ENCODE peak calls at places on chromosome X, in ten cellular contexts. One of them, this sample, is unnamed.

GRCh38 chrX:42752730-42753129 is 25.2 kb downstream of the PPP1R2C start:
- DNase-seq in NCI-H146: no peak
- DNase-seq in fibroblast of the conjunctiva: no peak
- DNase-seq in osteocyte: no peak
- DNase-seq in DMS 273 treated with DMSO at 0.1 percent for 48 hours: no peak
- DNase-seq in central memory CD4-positive, alpha-beta T cell: no peak
- DNase-seq in T47D: no peak
- DNase-seq in mammary epithelial cell: no peak
- DNase-seq in Peyer's patch: no peak
- DNase-seq in activated naive CD4-positive, alpha-beta T cell treated with anti-CD3 and anti-CD28 coated beads for 36 hours: no peak
- DNase-seq in this sample: no peak

GRCh38 chrX:20231598-20231997 is 35.1 kb downstream of the RPS6KA3 start:
- DNase-seq in NCI-H146: no peak
- DNase-seq in fibroblast of the conjunctiva: no peak
- DNase-seq in osteocyte: no peak
- DNase-seq in DMS 273 treated with DMSO at 0.1 percent for 48 hours: no peak
- DNase-seq in central memory CD4-positive, alpha-beta T cell: no peak
- DNase-seq in T47D: no peak
- DNase-seq in mammary epithelial cell: peak
- DNase-seq in Peyer's patch: no peak
- DNase-seq in activated naive CD4-positive, alpha-beta T cell treated with anti-CD3 and anti-CD28 coated beads for 36 hours: no peak
- DNase-seq in this sample: no peak

GRCh38 chrX:10598540-10598939 is 21.8 kb downstream of the MID1 start:
- DNase-seq in NCI-H146: no peak
- DNase-seq in fibroblast of the conjunctiva: no peak
- DNase-seq in osteocyte: no peak
- DNase-seq in DMS 273 treated with DMSO at 0.1 percent for 48 hours: no peak
- DNase-seq in central memory CD4-positive, alpha-beta T cell: no peak
- DNase-seq in T47D: no peak
- DNase-seq in mammary epithelial cell: no peak
- DNase-seq in Peyer's patch: no peak
- DNase-seq in activated naive CD4-positive, alpha-beta T cell treated with anti-CD3 and anti-CD28 coated beads for 36 hours: no peak
- DNase-seq in this sample: no peak

GRCh38 chrX:103635436-103635835 is 6.7 kb downstream of the TCEAL1 start:
- DNase-seq in NCI-H146: no peak
- DNase-seq in fibroblast of the conjunctiva: no peak
- DNase-seq in osteocyte: no peak
- DNase-seq in DMS 273 treated with DMSO at 0.1 percent for 48 hours: no peak
- DNase-seq in central memory CD4-positive, alpha-beta T cell: no peak
- DNase-seq in T47D: no peak
- DNase-seq in mammary epithelial cell: peak
- DNase-seq in Peyer's patch: no peak
- DNase-seq in activated naive CD4-positive, alpha-beta T cell treated with anti-CD3 and anti-CD28 coated beads for 36 hours: no peak
- DNase-seq in this sample: peak

GRCh38 chrX:13688384-13688771 is 550 bp upstream of the RAB9A start:
- DNase-seq in NCI-H146: no peak
- DNase-seq in fibroblast of the conjunctiva: no peak
- DNase-seq in osteocyte: no peak
- DNase-seq in DMS 273 treated with DMSO at 0.1 percent for 48 hours: no peak
- DNase-seq in central memory CD4-positive, alpha-beta T cell: no peak
- DNase-seq in T47D: no peak
- DNase-seq in mammary epithelial cell: no peak
- DNase-seq in Peyer's patch: no peak
- DNase-seq in activated naive CD4-positive, alpha-beta T cell treated with anti-CD3 and anti-CD28 coated beads for 36 hours: no peak
- DNase-seq in this sample: no peak

GRCh38 chrX:151902813-151903591 is 9.7 kb upstream of the MAGEA4 start:
- DNase-seq in NCI-H146: no peak
- DNase-seq in fibroblast of the conjunctiva: peak
- DNase-seq in osteocyte: no peak
- DNase-seq in DMS 273 treated with DMSO at 0.1 percent for 48 hours: no peak
- DNase-seq in central memory CD4-positive, alpha-beta T cell: no peak
- DNase-seq in T47D: no peak
- DNase-seq in mammary epithelial cell: peak
- DNase-seq in Peyer's patch: no peak
- DNase-seq in activated naive CD4-positive, alpha-beta T cell treated with anti-CD3 and anti-CD28 coated beads for 36 hours: no peak
- DNase-seq in this sample: peak

GRCh38 chrX:42495139-42495538 is 282.8 kb downstream of the PPP1R2C start:
- DNase-seq in NCI-H146: peak
- DNase-seq in fibroblast of the conjunctiva: no peak
- DNase-seq in osteocyte: no peak
- DNase-seq in DMS 273 treated with DMSO at 0.1 percent for 48 hours: no peak
- DNase-seq in central memory CD4-positive, alpha-beta T cell: peak
- DNase-seq in T47D: no peak
- DNase-seq in mammary epithelial cell: no peak
- DNase-seq in Peyer's patch: peak
- DNase-seq in activated naive CD4-positive, alpha-beta T cell treated with anti-CD3 and anti-CD28 coated beads for 36 hours: no peak
- DNase-seq in this sample: no peak

GRCh38 chrX:66675541-66675940 is 36.7 kb upstream of the EDA2R start:
- DNase-seq in NCI-H146: no peak
- DNase-seq in fibroblast of the conjunctiva: no peak
- DNase-seq in osteocyte: no peak
- DNase-seq in DMS 273 treated with DMSO at 0.1 percent for 48 hours: no peak
- DNase-seq in central memory CD4-positive, alpha-beta T cell: no peak
- DNase-seq in T47D: no peak
- DNase-seq in mammary epithelial cell: no peak
- DNase-seq in Peyer's patch: no peak
- DNase-seq in activated naive CD4-positive, alpha-beta T cell treated with anti-CD3 and anti-CD28 coated beads for 36 hours: no peak
- DNase-seq in this sample: no peak

GRCh38 chrX:136262812-136263315 is 11.7 kb upstream of the MAP7D3 start:
- DNase-seq in NCI-H146: no peak
- DNase-seq in fibroblast of the conjunctiva: no peak
- DNase-seq in osteocyte: no peak
- DNase-seq in DMS 273 treated with DMSO at 0.1 percent for 48 hours: no peak
- DNase-seq in central memory CD4-positive, alpha-beta T cell: no peak
- DNase-seq in T47D: no peak
- DNase-seq in mammary epithelial cell: no peak
- DNase-seq in Peyer's patch: no peak
- DNase-seq in activated naive CD4-positive, alpha-beta T cell treated with anti-CD3 and anti-CD28 coated beads for 36 hours: no peak
- DNase-seq in this sample: no peak

GRCh38 chrX:110671068-110671803 is 124.4 kb downstream of the CHRDL1 start:
- DNase-seq in NCI-H146: no peak
- DNase-seq in fibroblast of the conjunctiva: no peak
- DNase-seq in osteocyte: no peak
- DNase-seq in DMS 273 treated with DMSO at 0.1 percent for 48 hours: no peak
- DNase-seq in central memory CD4-positive, alpha-beta T cell: no peak
- DNase-seq in T47D: no peak
- DNase-seq in mammary epithelial cell: peak
- DNase-seq in Peyer's patch: no peak
- DNase-seq in activated naive CD4-positive, alpha-beta T cell treated with anti-CD3 and anti-CD28 coated beads for 36 hours: no peak
- DNase-seq in this sample: peak

GRCh38 chrX:11890843-11891514 is 132.9 kb downstream of the MSL3 start:
- DNase-seq in NCI-H146: no peak
- DNase-seq in fibroblast of the conjunctiva: no peak
- DNase-seq in osteocyte: no peak
- DNase-seq in DMS 273 treated with DMSO at 0.1 percent for 48 hours: peak
- DNase-seq in central memory CD4-positive, alpha-beta T cell: no peak
- DNase-seq in T47D: no peak
- DNase-seq in mammary epithelial cell: no peak
- DNase-seq in Peyer's patch: no peak
- DNase-seq in activated naive CD4-positive, alpha-beta T cell treated with anti-CD3 and anti-CD28 coated beads for 36 hours: no peak
- DNase-seq in this sample: no peak

GRCh38 chrX:38578152-38578551 is 16.8 kb downstream of the TSPAN7 start:
- DNase-seq in NCI-H146: no peak
- DNase-seq in fibroblast of the conjunctiva: no peak
- DNase-seq in osteocyte: no peak
- DNase-seq in DMS 273 treated with DMSO at 0.1 percent for 48 hours: peak
- DNase-seq in central memory CD4-positive, alpha-beta T cell: no peak
- DNase-seq in T47D: no peak
- DNase-seq in mammary epithelial cell: no peak
- DNase-seq in Peyer's patch: no peak
- DNase-seq in activated naive CD4-positive, alpha-beta T cell treated with anti-CD3 and anti-CD28 coated beads for 36 hours: no peak
- DNase-seq in this sample: no peak

GRCh38 chrX:54413753-54414152 is 26.5 kb upstream of the TSR2 start:
- DNase-seq in NCI-H146: no peak
- DNase-seq in fibroblast of the conjunctiva: no peak
- DNase-seq in osteocyte: no peak
- DNase-seq in DMS 273 treated with DMSO at 0.1 percent for 48 hours: no peak
- DNase-seq in central memory CD4-positive, alpha-beta T cell: no peak
- DNase-seq in T47D: no peak
- DNase-seq in mammary epithelial cell: no peak
- DNase-seq in Peyer's patch: no peak
- DNase-seq in activated naive CD4-positive, alpha-beta T cell treated with anti-CD3 and anti-CD28 coated beads for 36 hours: no peak
- DNase-seq in this sample: peak

GRCh38 chrX:127621780-127622179 is 430.4 kb downstream of the ACTRT1 start:
- DNase-seq in NCI-H146: no peak
- DNase-seq in fibroblast of the conjunctiva: no peak
- DNase-seq in osteocyte: no peak
- DNase-seq in DMS 273 treated with DMSO at 0.1 percent for 48 hours: no peak
- DNase-seq in central memory CD4-positive, alpha-beta T cell: no peak
- DNase-seq in T47D: no peak
- DNase-seq in mammary epithelial cell: no peak
- DNase-seq in Peyer's patch: no peak
- DNase-seq in activated naive CD4-positive, alpha-beta T cell treated with anti-CD3 and anti-CD28 coated beads for 36 hours: no peak
- DNase-seq in this sample: peak

GRCh38 chrX:57286507-57287251 is at the start of gene FAAH2:
- DNase-seq in NCI-H146: peak
- DNase-seq in fibroblast of the conjunctiva: no peak
- DNase-seq in osteocyte: no peak
- DNase-seq in DMS 273 treated with DMSO at 0.1 percent for 48 hours: no peak
- DNase-seq in central memory CD4-positive, alpha-beta T cell: peak
- DNase-seq in T47D: peak
- DNase-seq in mammary epithelial cell: peak
- DNase-seq in Peyer's patch: peak
- DNase-seq in activated naive CD4-positive, alpha-beta T cell treated with anti-CD3 and anti-CD28 coated beads for 36 hours: peak
- DNase-seq in this sample: no peak

GRCh38 chrX:84224741-84225140 is 36.7 kb upstream of the RPS6KA6 start:
- DNase-seq in NCI-H146: no peak
- DNase-seq in fibroblast of the conjunctiva: no peak
- DNase-seq in osteocyte: no peak
- DNase-seq in DMS 273 treated with DMSO at 0.1 percent for 48 hours: no peak
- DNase-seq in central memory CD4-positive, alpha-beta T cell: no peak
- DNase-seq in T47D: no peak
- DNase-seq in mammary epithelial cell: no peak
- DNase-seq in Peyer's patch: no peak
- DNase-seq in activated naive CD4-positive, alpha-beta T cell treated with anti-CD3 and anti-CD28 coated beads for 36 hours: no peak
- DNase-seq in this sample: no peak

GRCh38 chrX:63657821-63658220 is 127.2 kb downstream of the ARHGEF9 start:
- DNase-seq in NCI-H146: no peak
- DNase-seq in fibroblast of the conjunctiva: peak
- DNase-seq in osteocyte: no peak
- DNase-seq in DMS 273 treated with DMSO at 0.1 percent for 48 hours: no peak
- DNase-seq in central memory CD4-positive, alpha-beta T cell: no peak
- DNase-seq in T47D: no peak
- DNase-seq in mammary epithelial cell: peak
- DNase-seq in Peyer's patch: peak
- DNase-seq in activated naive CD4-positive, alpha-beta T cell treated with anti-CD3 and anti-CD28 coated beads for 36 hours: no peak
- DNase-seq in this sample: peak

GRCh38 chrX:103562801-103563200 is 22.5 kb upstream of the TCEAL4 start:
- DNase-seq in NCI-H146: no peak
- DNase-seq in fibroblast of the conjunctiva: no peak
- DNase-seq in osteocyte: no peak
- DNase-seq in DMS 273 treated with DMSO at 0.1 percent for 48 hours: no peak
- DNase-seq in central memory CD4-positive, alpha-beta T cell: no peak
- DNase-seq in T47D: no peak
- DNase-seq in mammary epithelial cell: no peak
- DNase-seq in Peyer's patch: no peak
- DNase-seq in activated naive CD4-positive, alpha-beta T cell treated with anti-CD3 and anti-CD28 coated beads for 36 hours: no peak
- DNase-seq in this sample: peak

GRCh38 chrX:52923781-52924241 is 26.7 kb downstream of the FAM156B start:
- DNase-seq in NCI-H146: no peak
- DNase-seq in fibroblast of the conjunctiva: no peak
- DNase-seq in osteocyte: no peak
- DNase-seq in DMS 273 treated with DMSO at 0.1 percent for 48 hours: no peak
- DNase-seq in central memory CD4-positive, alpha-beta T cell: no peak
- DNase-seq in T47D: no peak
- DNase-seq in mammary epithelial cell: peak
- DNase-seq in Peyer's patch: no peak
- DNase-seq in activated naive CD4-positive, alpha-beta T cell treated with anti-CD3 and anti-CD28 coated beads for 36 hours: no peak
- DNase-seq in this sample: peak

GRCh38 chrX:1246816-1247215 is 21.8 kb upstream of the CSF2RA start:
- DNase-seq in NCI-H146: peak
- DNase-seq in fibroblast of the conjunctiva: peak
- DNase-seq in osteocyte: peak
- DNase-seq in DMS 273 treated with DMSO at 0.1 percent for 48 hours: peak
- DNase-seq in central memory CD4-positive, alpha-beta T cell: peak
- DNase-seq in T47D: peak
- DNase-seq in mammary epithelial cell: peak
- DNase-seq in Peyer's patch: peak
- DNase-seq in activated naive CD4-positive, alpha-beta T cell treated with anti-CD3 and anti-CD28 coated beads for 36 hours: peak
- DNase-seq in this sample: peak

GRCh38 chrX:134484039-134484438 is 24.1 kb downstream of the HPRT1 start:
- DNase-seq in NCI-H146: no peak
- DNase-seq in fibroblast of the conjunctiva: peak
- DNase-seq in osteocyte: no peak
- DNase-seq in DMS 273 treated with DMSO at 0.1 percent for 48 hours: no peak
- DNase-seq in central memory CD4-positive, alpha-beta T cell: peak
- DNase-seq in T47D: no peak
- DNase-seq in mammary epithelial cell: peak
- DNase-seq in Peyer's patch: no peak
- DNase-seq in activated naive CD4-positive, alpha-beta T cell treated with anti-CD3 and anti-CD28 coated beads for 36 hours: no peak
- DNase-seq in this sample: peak

GRCh38 chrX:37357436-37357835 is 8.3 kb downstream of the PRRG1 start:
- DNase-seq in NCI-H146: no peak
- DNase-seq in fibroblast of the conjunctiva: no peak
- DNase-seq in osteocyte: no peak
- DNase-seq in DMS 273 treated with DMSO at 0.1 percent for 48 hours: no peak
- DNase-seq in central memory CD4-positive, alpha-beta T cell: no peak
- DNase-seq in T47D: no peak
- DNase-seq in mammary epithelial cell: peak
- DNase-seq in Peyer's patch: no peak
- DNase-seq in activated naive CD4-positive, alpha-beta T cell treated with anti-CD3 and anti-CD28 coated beads for 36 hours: no peak
- DNase-seq in this sample: peak

GRCh38 chrX:42686296-42686695 is 91.7 kb downstream of the PPP1R2C start:
- DNase-seq in NCI-H146: no peak
- DNase-seq in fibroblast of the conjunctiva: no peak
- DNase-seq in osteocyte: no peak
- DNase-seq in DMS 273 treated with DMSO at 0.1 percent for 48 hours: no peak
- DNase-seq in central memory CD4-positive, alpha-beta T cell: no peak
- DNase-seq in T47D: no peak
- DNase-seq in mammary epithelial cell: no peak
- DNase-seq in Peyer's patch: no peak
- DNase-seq in activated naive CD4-positive, alpha-beta T cell treated with anti-CD3 and anti-CD28 coated beads for 36 hours: no peak
- DNase-seq in this sample: no peak

GRCh38 chrX:39973810-39974209 is 123.9 kb downstream of the BCOR start:
- DNase-seq in NCI-H146: no peak
- DNase-seq in fibroblast of the conjunctiva: no peak
- DNase-seq in osteocyte: no peak
- DNase-seq in DMS 273 treated with DMSO at 0.1 percent for 48 hours: no peak
- DNase-seq in central memory CD4-positive, alpha-beta T cell: no peak
- DNase-seq in T47D: no peak
- DNase-seq in mammary epithelial cell: no peak
- DNase-seq in Peyer's patch: no peak
- DNase-seq in activated naive CD4-positive, alpha-beta T cell treated with anti-CD3 and anti-CD28 coated beads for 36 hours: no peak
- DNase-seq in this sample: no peak

GRCh38 chrX:48676106-48676892 is 7.3 kb upstream of the WAS start:
- DNase-seq in NCI-H146: peak
- DNase-seq in fibroblast of the conjunctiva: peak
- DNase-seq in osteocyte: peak
- DNase-seq in DMS 273 treated with DMSO at 0.1 percent for 48 hours: peak
- DNase-seq in central memory CD4-positive, alpha-beta T cell: peak
- DNase-seq in T47D: peak
- DNase-seq in mammary epithelial cell: peak
- DNase-seq in Peyer's patch: peak
- DNase-seq in activated naive CD4-positive, alpha-beta T cell treated with anti-CD3 and anti-CD28 coated beads for 36 hours: peak
- DNase-seq in this sample: peak

GRCh38 chrX:18676470-18676869 is 4.6 kb upstream of the RS1 start:
- DNase-seq in NCI-H146: peak
- DNase-seq in fibroblast of the conjunctiva: no peak
- DNase-seq in osteocyte: no peak
- DNase-seq in DMS 273 treated with DMSO at 0.1 percent for 48 hours: no peak
- DNase-seq in central memory CD4-positive, alpha-beta T cell: no peak
- DNase-seq in T47D: no peak
- DNase-seq in mammary epithelial cell: no peak
- DNase-seq in Peyer's patch: no peak
- DNase-seq in activated naive CD4-positive, alpha-beta T cell treated with anti-CD3 and anti-CD28 coated beads for 36 hours: no peak
- DNase-seq in this sample: no peak

GRCh38 chrX:20530319-20530979 is 263.7 kb upstream of the RPS6KA3 start:
- DNase-seq in NCI-H146: peak
- DNase-seq in fibroblast of the conjunctiva: peak
- DNase-seq in osteocyte: no peak
- DNase-seq in DMS 273 treated with DMSO at 0.1 percent for 48 hours: peak
- DNase-seq in central memory CD4-positive, alpha-beta T cell: peak
- DNase-seq in T47D: peak
- DNase-seq in mammary epithelial cell: peak
- DNase-seq in Peyer's patch: peak
- DNase-seq in activated naive CD4-positive, alpha-beta T cell treated with anti-CD3 and anti-CD28 coated beads for 36 hours: peak
- DNase-seq in this sample: peak

GRCh38 chrX:17323397-17323796 is 51.6 kb upstream of the NHS start:
- DNase-seq in NCI-H146: no peak
- DNase-seq in fibroblast of the conjunctiva: no peak
- DNase-seq in osteocyte: no peak
- DNase-seq in DMS 273 treated with DMSO at 0.1 percent for 48 hours: no peak
- DNase-seq in central memory CD4-positive, alpha-beta T cell: no peak
- DNase-seq in T47D: no peak
- DNase-seq in mammary epithelial cell: no peak
- DNase-seq in Peyer's patch: no peak
- DNase-seq in activated naive CD4-positive, alpha-beta T cell treated with anti-CD3 and anti-CD28 coated beads for 36 hours: no peak
- DNase-seq in this sample: no peak

This sample was measured in HT1080.